ENCODE peak calls at places on chromosomes 5 and 9, in five cellular contexts. One of them, this sample, is unnamed.

GRCh38 chr5:3736926-3737325 is 141.3 kb downstream of the IRX1 start:
- DNase-seq in HCT116: no peak
- DNase-seq in GM13976: no peak
- DNase-seq in IMR-90: no peak
- DNase-seq in prostate gland: no peak
- DNase-seq in this sample: no peak

GRCh38 chr9:17574342-17574741 is 4.5 kb upstream of the SH3GL2 start:
- DNase-seq in HCT116: no peak
- DNase-seq in GM13976: no peak
- DNase-seq in IMR-90: no peak
- DNase-seq in prostate gland: no peak
- DNase-seq in this sample: no peak

GRCh38 chr5:92215116-92215515 is 832.0 kb upstream of the ARRDC3 start:
- DNase-seq in HCT116: no peak
- DNase-seq in GM13976: no peak
- DNase-seq in IMR-90: no peak
- DNase-seq in prostate gland: no peak
- DNase-seq in this sample: no peak

GRCh38 chr9:112041536-112042243 is 133.4 kb downstream of the SUSD1 start:
- DNase-seq in HCT116: peak
- DNase-seq in GM13976: no peak
- DNase-seq in IMR-90: peak
- DNase-seq in prostate gland: no peak
- DNase-seq in this sample: peak

GRCh38 chr5:84327591-84327990 is 57.1 kb downstream of the EDIL3 start:
- DNase-seq in HCT116: no peak
- DNase-seq in GM13976: no peak
- DNase-seq in IMR-90: no peak
- DNase-seq in prostate gland: no peak
- DNase-seq in this sample: no peak

GRCh38 chr5:119527346-119527745 is 75.0 kb downstream of the HSD17B4 start:
- DNase-seq in HCT116: no peak
- DNase-seq in GM13976: no peak
- DNase-seq in IMR-90: peak
- DNase-seq in prostate gland: no peak
- DNase-seq in this sample: peak

GRCh38 chr5:94422819-94423218 is 195.6 kb downstream of the KIAA0825 start:
- DNase-seq in HCT116: peak
- DNase-seq in GM13976: no peak
- DNase-seq in IMR-90: peak
- DNase-seq in prostate gland: no peak
- DNase-seq in this sample: peak

GRCh38 chr5:139381837-139382361 is 1.2 kb downstream of the SLC23A1 start:
- DNase-seq in HCT116: no peak
- DNase-seq in GM13976: peak
- DNase-seq in IMR-90: no peak
- DNase-seq in prostate gland: no peak
- DNase-seq in this sample: no peak

GRCh38 chr5:117095803-117096332 is 521.2 kb upstream of the SEMA6A start:
- DNase-seq in HCT116: no peak
- DNase-seq in GM13976: no peak
- DNase-seq in IMR-90: no peak
- DNase-seq in prostate gland: no peak
- DNase-seq in this sample: no peak

GRCh38 chr5:113343343-113343742 is 91.4 kb downstream of the TSSK1B start:
- DNase-seq in HCT116: no peak
- DNase-seq in GM13976: no peak
- DNase-seq in IMR-90: peak
- DNase-seq in prostate gland: no peak
- DNase-seq in this sample: peak

GRCh38 chr9:79134654-79135053 is 437.1 kb upstream of the TLE4 start:
- DNase-seq in HCT116: peak
- DNase-seq in GM13976: no peak
- DNase-seq in IMR-90: peak
- DNase-seq in prostate gland: no peak
- DNase-seq in this sample: no peak

GRCh38 chr9:89183146-89183545 is 4.5 kb upstream of the SHC3 start:
- DNase-seq in HCT116: no peak
- DNase-seq in GM13976: no peak
- DNase-seq in IMR-90: no peak
- DNase-seq in prostate gland: no peak
- DNase-seq in this sample: no peak

GRCh38 chr9:108861997-108862396 is at the start of gene ACTL7A:
- DNase-seq in HCT116: no peak
- DNase-seq in GM13976: no peak
- DNase-seq in IMR-90: no peak
- DNase-seq in prostate gland: no peak
- DNase-seq in this sample: no peak

GRCh38 chr9:88726803-88727202 is 191.8 kb downstream of the NXNL2 start:
- DNase-seq in HCT116: no peak
- DNase-seq in GM13976: no peak
- DNase-seq in IMR-90: no peak
- DNase-seq in prostate gland: no peak
- DNase-seq in this sample: no peak

GRCh38 chr5:94433393-94434149 is 184.8 kb downstream of the KIAA0825 start:
- DNase-seq in HCT116: peak
- DNase-seq in GM13976: no peak
- DNase-seq in IMR-90: peak
- DNase-seq in prostate gland: peak
- DNase-seq in this sample: peak

GRCh38 chr5:4989121-4989520 is 151.0 kb upstream of the ADAMTS16 start:
- DNase-seq in HCT116: no peak
- DNase-seq in GM13976: no peak
- DNase-seq in IMR-90: no peak
- DNase-seq in prostate gland: no peak
- DNase-seq in this sample: no peak

GRCh38 chr5:154575869-154576806 is 98.1 kb upstream of the HAND1 start:
- DNase-seq in HCT116: no peak
- DNase-seq in GM13976: peak
- DNase-seq in IMR-90: no peak
- DNase-seq in prostate gland: no peak
- DNase-seq in this sample: no peak

GRCh38 chr5:39014544-39014943 is 59.7 kb downstream of the RICTOR start:
- DNase-seq in HCT116: no peak
- DNase-seq in GM13976: no peak
- DNase-seq in IMR-90: peak
- DNase-seq in prostate gland: no peak
- DNase-seq in this sample: peak

GRCh38 chr5:177448244-177448950 is 1.8 kb downstream of the PRR7 start:
- DNase-seq in HCT116: no peak
- DNase-seq in GM13976: no peak
- DNase-seq in IMR-90: no peak
- DNase-seq in prostate gland: no peak
- DNase-seq in this sample: no peak

GRCh38 chr9:131258698-131259431 is 17.4 kb downstream of the FAM78A start:
- DNase-seq in HCT116: no peak
- DNase-seq in GM13976: no peak
- DNase-seq in IMR-90: no peak
- DNase-seq in prostate gland: no peak
- DNase-seq in this sample: no peak

GRCh38 chr5:40278881-40279280 is 400.8 kb upstream of the PTGER4 start:
- DNase-seq in HCT116: no peak
- DNase-seq in GM13976: no peak
- DNase-seq in IMR-90: no peak
- DNase-seq in prostate gland: no peak
- DNase-seq in this sample: no peak

GRCh38 chr5:40277161-40277906 is 402.4 kb upstream of the PTGER4 start:
- DNase-seq in HCT116: no peak
- DNase-seq in GM13976: no peak
- DNase-seq in IMR-90: no peak
- DNase-seq in prostate gland: no peak
- DNase-seq in this sample: no peak

GRCh38 chr5:40273936-40274335 is 405.8 kb upstream of the PTGER4 start:
- DNase-seq in HCT116: no peak
- DNase-seq in GM13976: no peak
- DNase-seq in IMR-90: peak
- DNase-seq in prostate gland: no peak
- DNase-seq in this sample: no peak

GRCh38 chr5:40271476-40271875 is 408.2 kb upstream of the PTGER4 start:
- DNase-seq in HCT116: no peak
- DNase-seq in GM13976: no peak
- DNase-seq in IMR-90: no peak
- DNase-seq in prostate gland: no peak
- DNase-seq in this sample: no peak

GRCh38 chr5:40276426-40277102 is 403.2 kb upstream of the PTGER4 start:
- DNase-seq in HCT116: no peak
- DNase-seq in GM13976: no peak
- DNase-seq in IMR-90: no peak
- DNase-seq in prostate gland: no peak
- DNase-seq in this sample: no peak
- TF ChIP-seq CTCF in HCT116: no peak
- TF ChIP-seq CTCF in GM13976: no peak
- TF ChIP-seq CTCF in IMR-90: no peak
- TF ChIP-seq CTCF in prostate gland: no peak
- TF ChIP-seq CTCF in this sample: no peak

GRCh38 chr9:121057821-121058220 is 7.7 kb upstream of the C5 start:
- DNase-seq in HCT116: no peak
- DNase-seq in GM13976: no peak
- DNase-seq in IMR-90: no peak
- DNase-seq in prostate gland: no peak
- DNase-seq in this sample: no peak

GRCh38 chr9:121059998-121060636 is 10.0 kb upstream of the C5 start:
- DNase-seq in HCT116: peak
- DNase-seq in GM13976: peak
- DNase-seq in IMR-90: peak
- DNase-seq in prostate gland: peak
- DNase-seq in this sample: peak

GRCh38 chr9:121053544-121053943 is 3.5 kb upstream of the C5 start:
- DNase-seq in HCT116: no peak
- DNase-seq in GM13976: no peak
- DNase-seq in IMR-90: no peak
- DNase-seq in prostate gland: no peak
- DNase-seq in this sample: no peak

GRCh38 chr9:121059513-121059912 is 9.4 kb upstream of the C5 start:
- DNase-seq in HCT116: no peak
- DNase-seq in GM13976: no peak
- DNase-seq in IMR-90: no peak
- DNase-seq in prostate gland: no peak
- DNase-seq in this sample: no peak

GRCh38 chr9:121055642-121056143 is 5.6 kb upstream of the C5 start:
- DNase-seq in HCT116: no peak
- DNase-seq in GM13976: no peak
- DNase-seq in IMR-90: peak
- DNase-seq in prostate gland: no peak
- DNase-seq in this sample: peak
- TF ChIP-seq CTCF in HCT116: peak
- TF ChIP-seq CTCF in GM13976: no peak
- TF ChIP-seq CTCF in IMR-90: peak
- TF ChIP-seq CTCF in prostate gland: no peak
- TF ChIP-seq CTCF in this sample: peak

DNA sequence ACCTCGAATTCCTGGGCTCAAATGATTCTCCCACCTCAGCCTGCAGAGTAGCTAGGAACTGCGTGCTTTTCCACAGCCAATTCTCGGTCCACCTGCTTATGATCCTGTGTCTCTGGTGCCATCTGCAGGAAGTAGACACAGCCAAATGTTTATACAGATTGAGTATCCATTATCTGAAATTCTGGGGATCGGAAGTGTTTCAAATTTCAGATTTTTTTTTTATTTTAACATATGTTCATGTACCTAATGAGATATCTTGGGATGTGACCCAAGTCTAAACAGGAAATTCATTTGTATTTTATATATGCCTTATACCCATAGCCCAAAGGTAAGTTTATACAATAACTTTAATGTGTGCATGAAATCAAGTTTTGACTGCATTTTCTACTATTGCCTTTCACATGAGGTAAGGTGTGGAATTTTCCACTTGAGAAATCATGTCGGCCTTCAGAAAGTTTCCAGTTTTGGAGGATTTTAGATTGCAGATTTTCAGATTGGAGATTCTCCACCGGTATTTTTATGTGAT is 89.5 kb downstream of the ESM1 start:
- DNase-seq in HCT116: peak
- DNase-seq in GM13976: no peak
- DNase-seq in IMR-90: peak
- DNase-seq in prostate gland: peak
- DNase-seq in this sample: peak
- TF ChIP-seq CTCF in HCT116: peak
- TF ChIP-seq CTCF in GM13976: no peak
- TF ChIP-seq CTCF in IMR-90: peak
- TF ChIP-seq CTCF in prostate gland: peak
- TF ChIP-seq CTCF in this sample: peak

GRCh38 chr5:90865194-90865593 is 306.6 kb downstream of the ADGRV1 start:
- DNase-seq in HCT116: no peak
- DNase-seq in GM13976: no peak
- DNase-seq in IMR-90: no peak
- DNase-seq in prostate gland: no peak
- DNase-seq in this sample: no peak

GRCh38 chr5:90866333-90866732 is 307.7 kb downstream of the ADGRV1 start:
- DNase-seq in HCT116: peak
- DNase-seq in GM13976: peak
- DNase-seq in IMR-90: peak
- DNase-seq in prostate gland: no peak
- DNase-seq in this sample: peak

GRCh38 chr5:90866915-90867715 is 308.5 kb downstream of the ADGRV1 start:
- DNase-seq in HCT116: no peak
- DNase-seq in GM13976: no peak
- DNase-seq in IMR-90: peak
- DNase-seq in prostate gland: no peak
- DNase-seq in this sample: peak

GRCh38 chr5:90861843-90862586 is 303.4 kb downstream of the ADGRV1 start:
- DNase-seq in HCT116: no peak
- DNase-seq in GM13976: no peak
- DNase-seq in IMR-90: no peak
- DNase-seq in prostate gland: no peak
- DNase-seq in this sample: no peak
- TF ChIP-seq CTCF in HCT116: peak
- TF ChIP-seq CTCF in GM13976: no peak
- TF ChIP-seq CTCF in IMR-90: no peak
- TF ChIP-seq CTCF in prostate gland: no peak
- TF ChIP-seq CTCF in this sample: no peak

This sample was measured in foreskin fibroblast.